ENCODE peak calls at places on chromosomes 5 and 9, in four cellular contexts. S is RWPE2, Q is A549, M is endodermal cell. T is an unnamed sample.

GRCh38 chr5:53027913-53028312 is 38.8 kb downstream of the ITGA2 start:
- DNase-seq in S (peak), Q (peak), M (no peak), T (peak)

GRCh38 chr9:137302176-137303030 is at the start of gene NRARP:
- DNase-seq in S (peak), Q (peak), M (peak), T (no peak)

GRCh38 chr5:163306421-163306820 is 131.0 kb upstream of the CCNG1 start:
- DNase-seq in S (no peak), Q (peak), M (no peak), T (no peak)

GRCh38 chr9:91431485-91431884 is 7.9 kb upstream of the NFIL3 start:
- DNase-seq in S (no peak), Q (no peak), M (no peak), T (no peak)

GRCh38 chr9:69134412-69134811 is 39.7 kb upstream of the TJP2 start:
- DNase-seq in S (no peak), Q (no peak), M (peak), T (no peak)

GRCh38 chr5:151034422-151035379 is 14.3 kb downstream of the GPX3 start:
- DNase-seq in S (no peak), Q (no peak), M (no peak), T (peak)

GRCh38 chr9:22045423-22045822 is 36.3 kb upstream of the CDKN2B start:
- DNase-seq in S (no peak), Q (no peak), M (no peak), T (no peak)

GRCh38 chr5:158080112-158080511 is 221.2 kb upstream of the CLINT1 start:
- DNase-seq in S (no peak), Q (no peak), M (peak), T (no peak)